ENCODE peak calls at places on chromosome 19, in eight cellular contexts. One of them, this sample, is unnamed.

GRCh38 chr19:53019684-53020083 is 6.0 kb downstream of the ERVV-1 start:
- DNase-seq in fibroblast of lung: no peak
- DNase-seq in HCT116: peak; percentile 3
- DNase-seq in effector memory CD4-positive, alpha-beta T cell: no peak
- DNase-seq in iPS DF 6.9: peak; percentile 76
- DNase-seq in Panc1: no peak
- DNase-seq in PC-9: no peak
- DNase-seq in ascending aorta: no peak
- DNase-seq in this sample: no peak

GRCh38 chr19:1108291-1109031 is 4.7 kb downstream of the GPX4 start:
- DNase-seq in fibroblast of lung: no peak
- DNase-seq in HCT116: no peak
- DNase-seq in effector memory CD4-positive, alpha-beta T cell: no peak
- DNase-seq in iPS DF 6.9: no peak
- DNase-seq in Panc1: no peak
- DNase-seq in PC-9: no peak
- DNase-seq in ascending aorta: no peak
- DNase-seq in this sample: no peak

GRCh38 chr19:48441360-48442050 is 4.3 kb upstream of the GRWD1 start:
- DNase-seq in fibroblast of lung: no peak
- DNase-seq in HCT116: no peak
- DNase-seq in effector memory CD4-positive, alpha-beta T cell: no peak
- DNase-seq in iPS DF 6.9: no peak
- DNase-seq in Panc1: no peak
- DNase-seq in PC-9: no peak
- DNase-seq in ascending aorta: no peak
- DNase-seq in this sample: no peak

GRCh38 chr19:12345197-12345596 is 11.8 kb upstream of the ZNF563 start:
- DNase-seq in fibroblast of lung: no peak
- DNase-seq in HCT116: no peak
- DNase-seq in effector memory CD4-positive, alpha-beta T cell: no peak
- DNase-seq in iPS DF 6.9: no peak
- DNase-seq in Panc1: no peak
- DNase-seq in PC-9: no peak
- DNase-seq in ascending aorta: no peak
- DNase-seq in this sample: no peak

GRCh38 chr19:11064831-11065303 is 24.4 kb upstream of the LDLR start:
- DNase-seq in fibroblast of lung: peak; percentile 29
- DNase-seq in HCT116: no peak
- DNase-seq in effector memory CD4-positive, alpha-beta T cell: no peak
- DNase-seq in iPS DF 6.9: no peak
- DNase-seq in Panc1: no peak
- DNase-seq in PC-9: no peak
- DNase-seq in ascending aorta: no peak
- DNase-seq in this sample: no peak

GRCh38 chr19:11165486-11166030 is 10.0 kb upstream of the SPC24 start:
- DNase-seq in fibroblast of lung: no peak
- DNase-seq in HCT116: no peak
- DNase-seq in effector memory CD4-positive, alpha-beta T cell: no peak
- DNase-seq in iPS DF 6.9: no peak
- DNase-seq in Panc1: no peak
- DNase-seq in PC-9: no peak
- DNase-seq in ascending aorta: no peak
- DNase-seq in this sample: no peak

GRCh38 chr19:16899566-16900075 is 10.8 kb downstream of the F2RL3 start:
- DNase-seq in fibroblast of lung: no peak
- DNase-seq in HCT116: peak; percentile 35
- DNase-seq in effector memory CD4-positive, alpha-beta T cell: no peak
- DNase-seq in iPS DF 6.9: peak; percentile 37
- DNase-seq in Panc1: peak; percentile 18
- DNase-seq in PC-9: peak; percentile 45
- DNase-seq in ascending aorta: no peak
- DNase-seq in this sample: no peak

GRCh38 chr19:41328157-41328817 is 18.3 kb downstream of the CCDC97 start:
- DNase-seq in fibroblast of lung: peak; percentile 54
- DNase-seq in HCT116: no peak
- DNase-seq in effector memory CD4-positive, alpha-beta T cell: no peak
- DNase-seq in iPS DF 6.9: no peak
- DNase-seq in Panc1: no peak
- DNase-seq in PC-9: no peak
- DNase-seq in ascending aorta: no peak
- DNase-seq in this sample: no peak

DNA sequence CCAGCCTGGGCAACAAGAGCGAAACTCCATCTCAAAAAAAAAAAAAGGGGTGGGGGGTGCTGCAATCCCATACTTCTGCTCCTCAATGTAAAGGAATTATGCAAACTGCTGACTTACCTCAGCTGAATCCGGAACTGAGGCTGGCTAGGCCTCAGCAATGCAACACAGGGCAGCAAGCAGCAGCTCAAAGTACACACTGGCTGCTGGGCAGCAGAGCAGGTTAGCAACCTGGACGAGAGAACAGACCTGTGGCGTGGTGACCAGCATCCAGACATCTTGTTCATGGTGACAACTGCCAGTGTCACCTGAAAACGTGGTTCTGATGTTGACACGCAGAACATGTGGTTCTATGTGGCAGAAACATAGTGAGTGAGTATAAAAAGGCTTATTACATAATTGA is 28.1 kb downstream of the ZNF14 start:
- DNase-seq in fibroblast of lung: no peak
- DNase-seq in HCT116: no peak
- DNase-seq in effector memory CD4-positive, alpha-beta T cell: no peak
- DNase-seq in iPS DF 6.9: no peak
- DNase-seq in Panc1: no peak
- DNase-seq in PC-9: no peak
- DNase-seq in ascending aorta: no peak
- DNase-seq in this sample: no peak
- H3K36me3 ChIP-seq in fibroblast of lung: no peaks in the 10 kb centered on the region
- H3K36me3 ChIP-seq in HCT116: no peaks in the 10 kb centered on the region
- H3K36me3 ChIP-seq in effector memory CD4-positive, alpha-beta T cell: no peaks in the 10 kb centered on the region
- H3K36me3 ChIP-seq in iPS DF 6.9: no peaks in the 10 kb centered on the region
- H3K36me3 ChIP-seq in Panc1: no peaks in the 10 kb centered on the region
- H3K36me3 ChIP-seq in PC-9: peaks cover 6% of the 10 kb centered on the region
- H3K36me3 ChIP-seq in ascending aorta: peaks cover 8% of the 10 kb centered on the region
- H3K36me3 ChIP-seq in this sample: no peaks in the 10 kb centered on the region

DNA sequence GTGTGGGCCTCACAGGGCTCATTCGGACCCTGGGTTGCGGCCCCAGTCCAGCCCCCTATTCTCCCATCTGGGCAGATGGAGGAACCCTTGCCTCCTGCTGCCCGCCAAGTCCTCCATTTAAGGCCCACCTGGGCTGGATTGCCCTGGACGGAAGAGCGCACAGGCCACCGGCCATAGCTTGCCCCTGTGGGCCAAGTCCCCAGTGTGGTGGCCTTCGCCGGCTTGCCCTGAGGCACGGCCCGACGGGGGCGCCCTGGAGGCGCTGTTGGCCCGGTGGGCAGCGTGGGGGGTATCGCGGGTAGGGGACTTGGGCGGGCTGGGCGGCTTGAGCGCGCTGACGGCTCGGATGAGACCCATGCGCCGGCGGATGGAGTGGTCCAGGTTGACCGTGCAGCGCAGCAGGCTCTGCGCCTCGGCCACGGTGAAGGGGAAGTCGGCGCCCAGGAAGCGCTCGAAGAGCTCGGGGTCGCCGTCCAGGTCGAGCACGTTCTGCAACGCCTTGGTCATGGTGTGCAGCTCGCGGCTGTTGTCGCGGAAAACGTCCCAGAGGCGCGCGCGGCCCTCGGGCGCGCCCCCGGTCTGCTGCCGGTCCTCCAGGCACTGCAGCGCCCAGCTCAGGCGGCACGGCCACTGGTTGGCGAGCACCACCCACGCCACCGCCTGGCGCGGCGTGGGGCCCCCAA is 8.8 kb downstream of the NKPD1 start:
- DNase-seq in fibroblast of lung: no peak
- DNase-seq in HCT116: no peak
- DNase-seq in effector memory CD4-positive, alpha-beta T cell: no peak
- DNase-seq in iPS DF 6.9: no peak
- DNase-seq in Panc1: no peak
- DNase-seq in PC-9: no peak
- DNase-seq in ascending aorta: no peak
- DNase-seq in this sample: no peak
- H3K4me3 ChIP-seq in fibroblast of lung: no peak overlapping the region
- H3K4me3 ChIP-seq in HCT116: no peak overlapping the region
- H3K4me3 ChIP-seq in effector memory CD4-positive, alpha-beta T cell: peak overlapping the region; percentile 49
- H3K4me3 ChIP-seq in iPS DF 6.9: no peak overlapping the region
- H3K4me3 ChIP-seq in Panc1: no peak overlapping the region
- H3K4me3 ChIP-seq in PC-9: no peak overlapping the region
- H3K4me3 ChIP-seq in ascending aorta: peak overlapping the region; percentile 40
- H3K4me3 ChIP-seq in this sample: no peak overlapping the region

GRCh38 chr19:38678217-38678890 is 30.9 kb downstream of the ACTN4 start:
- DNase-seq in fibroblast of lung: no peak
- DNase-seq in HCT116: no peak
- DNase-seq in effector memory CD4-positive, alpha-beta T cell: no peak
- DNase-seq in iPS DF 6.9: no peak
- DNase-seq in Panc1: no peak
- DNase-seq in PC-9: no peak
- DNase-seq in ascending aorta: no peak
- DNase-seq in this sample: no peak

GRCh38 chr19:38674388-38675133 is 27.1 kb downstream of the ACTN4 start:
- DNase-seq in fibroblast of lung: peak; percentile 58
- DNase-seq in HCT116: no peak
- DNase-seq in effector memory CD4-positive, alpha-beta T cell: no peak
- DNase-seq in iPS DF 6.9: no peak
- DNase-seq in Panc1: no peak
- DNase-seq in PC-9: no peak
- DNase-seq in ascending aorta: no peak
- DNase-seq in this sample: no peak

GRCh38 chr19:38675611-38676010 is 28.2 kb downstream of the ACTN4 start:
- DNase-seq in fibroblast of lung: no peak
- DNase-seq in HCT116: no peak
- DNase-seq in effector memory CD4-positive, alpha-beta T cell: no peak
- DNase-seq in iPS DF 6.9: no peak
- DNase-seq in Panc1: no peak
- DNase-seq in PC-9: no peak
- DNase-seq in ascending aorta: no peak
- DNase-seq in this sample: no peak

GRCh38 chr19:38676878-38677646 is 29.6 kb downstream of the ACTN4 start:
- DNase-seq in fibroblast of lung: no peak
- DNase-seq in HCT116: no peak
- DNase-seq in effector memory CD4-positive, alpha-beta T cell: no peak
- DNase-seq in iPS DF 6.9: no peak
- DNase-seq in Panc1: no peak
- DNase-seq in PC-9: no peak
- DNase-seq in ascending aorta: no peak
- DNase-seq in this sample: no peak

DNA sequence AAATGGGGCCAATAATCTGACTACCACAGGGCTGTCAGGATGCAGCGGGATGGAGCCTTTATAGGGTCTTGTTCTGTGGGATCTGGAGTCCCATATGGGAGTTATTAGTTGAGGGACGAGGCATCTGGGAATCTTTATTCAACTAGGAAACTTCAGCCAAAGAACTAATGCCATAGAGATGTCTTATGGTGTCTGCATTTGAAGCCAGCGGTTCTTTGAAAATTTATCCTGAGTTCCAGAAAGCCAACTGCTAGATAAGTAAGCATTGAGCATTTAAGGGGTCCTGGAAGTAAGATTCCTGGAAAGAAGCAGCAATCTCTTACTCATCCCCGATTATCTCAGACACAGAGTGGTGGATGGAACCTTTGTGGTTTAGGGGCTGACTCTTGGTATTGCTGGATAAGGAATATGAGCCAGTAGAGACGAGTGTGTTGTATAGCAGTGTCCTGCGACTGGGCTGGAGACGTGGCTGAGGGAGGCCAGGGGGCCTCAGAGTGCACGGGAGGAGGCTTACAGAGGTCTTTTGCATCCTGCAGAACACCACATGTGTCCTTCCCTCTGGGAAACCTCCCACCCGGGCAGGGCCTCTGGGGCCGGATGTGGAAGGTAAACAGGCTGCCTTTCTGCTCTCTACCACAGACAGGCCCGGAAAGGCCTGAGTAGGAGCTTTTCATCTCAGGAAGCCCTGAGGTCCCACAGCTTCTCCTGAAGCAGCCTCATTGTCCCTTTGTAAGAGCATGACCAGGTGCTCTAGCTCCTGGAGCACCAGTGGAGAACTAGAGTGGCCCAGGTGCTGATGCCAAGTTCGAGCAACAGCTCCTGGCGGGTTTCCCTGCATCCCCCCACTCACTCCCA is 28.8 kb downstream of the ACTN4 start:
- DNase-seq in fibroblast of lung: peak; percentile 87
- DNase-seq in HCT116: no peak
- DNase-seq in effector memory CD4-positive, alpha-beta T cell: no peak
- DNase-seq in iPS DF 6.9: no peak
- DNase-seq in Panc1: no peak
- DNase-seq in PC-9: no peak
- DNase-seq in ascending aorta: no peak
- DNase-seq in this sample: no peak
- H3K36me3 ChIP-seq in fibroblast of lung: peaks cover 12% of the 10 kb centered on the region
- H3K36me3 ChIP-seq in HCT116: no peaks in the 10 kb centered on the region
- H3K36me3 ChIP-seq in effector memory CD4-positive, alpha-beta T cell: no peaks in the 10 kb centered on the region
- H3K36me3 ChIP-seq in iPS DF 6.9: peaks cover 2% of the 10 kb centered on the region
- H3K36me3 ChIP-seq in Panc1: peaks cover 7% of the 10 kb centered on the region
- H3K36me3 ChIP-seq in PC-9: peaks cover 17% of the 10 kb centered on the region
- H3K36me3 ChIP-seq in ascending aorta: no peaks in the 10 kb centered on the region
- H3K36me3 ChIP-seq in this sample: no peaks in the 10 kb centered on the region

DNA sequence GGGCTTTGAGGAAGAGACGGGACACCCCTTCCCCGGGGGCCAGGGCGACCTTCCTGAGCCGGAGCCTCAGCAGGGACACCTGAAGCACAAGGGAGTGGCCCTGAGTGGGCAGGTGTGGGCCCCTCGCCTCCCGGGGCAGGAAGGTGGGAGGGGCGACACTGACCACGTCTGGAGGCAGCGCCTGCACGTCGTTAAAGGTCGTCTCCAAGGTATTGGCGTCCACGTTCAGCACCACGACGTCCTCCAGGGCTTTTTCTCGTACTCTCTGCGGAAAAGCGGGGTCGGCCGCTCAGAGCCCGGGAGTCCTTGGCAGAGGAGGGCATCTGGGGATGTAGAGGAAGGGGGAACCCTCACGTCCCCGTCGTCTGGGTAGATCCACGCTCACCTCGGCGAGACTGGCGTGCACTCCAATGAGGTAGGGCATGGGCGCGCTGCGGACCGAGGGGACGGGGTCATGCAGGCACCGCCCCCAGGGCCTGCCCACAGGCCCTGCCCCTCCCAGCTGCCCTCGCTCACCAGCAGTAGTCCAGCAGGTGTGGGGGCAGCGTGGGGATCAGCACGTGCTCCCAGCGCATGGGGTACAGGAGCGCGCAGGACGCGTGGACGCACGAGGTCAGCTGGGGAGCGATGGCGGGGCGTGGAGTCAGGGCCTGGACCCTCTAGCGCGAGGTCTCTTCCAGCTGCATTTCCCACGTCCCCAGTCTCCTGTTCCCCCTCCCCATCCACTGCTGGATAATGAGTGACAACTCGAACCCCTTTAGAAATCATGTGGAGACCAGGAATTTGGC is 6.1 kb downstream of the DENND1C start:
- DNase-seq in fibroblast of lung: no peak
- DNase-seq in HCT116: no peak
- DNase-seq in effector memory CD4-positive, alpha-beta T cell: no peak
- DNase-seq in iPS DF 6.9: no peak
- DNase-seq in Panc1: no peak
- DNase-seq in PC-9: no peak
- DNase-seq in ascending aorta: no peak
- DNase-seq in this sample: no peak
- H3K4me3 ChIP-seq in fibroblast of lung: no peak overlapping the region
- H3K4me3 ChIP-seq in HCT116: no peak overlapping the region
- H3K4me3 ChIP-seq in effector memory CD4-positive, alpha-beta T cell: no peak overlapping the region
- H3K4me3 ChIP-seq in iPS DF 6.9: peak overlapping the region; percentile 50
- H3K4me3 ChIP-seq in Panc1: peak overlapping the region; percentile 33
- H3K4me3 ChIP-seq in PC-9: no peak overlapping the region
- H3K4me3 ChIP-seq in ascending aorta: no peak overlapping the region
- H3K4me3 ChIP-seq in this sample: peak overlapping the region; percentile 17